ENCODE peak calls at places on chromosomes 13 and 19, in four cellular contexts. One of them, this sample, is unnamed.

GRCh38 chr13:66926851-66927524 is 303.1 kb downstream of the PCDH9 start:
- DNase-seq in SK-N-SH: no peak
- DNase-seq in K562: no peak
- DNase-seq in GM12878: no peak
- DNase-seq in this sample: no peak

GRCh38 chr13:110648848-110649421 is 33.6 kb downstream of the NAXD start:
- DNase-seq in SK-N-SH: no peak
- DNase-seq in K562: no peak
- DNase-seq in GM12878: no peak
- DNase-seq in this sample: no peak

GRCh38 chr19:29277107-29277506 is 64.2 kb upstream of the UQCRFS1 start:
- DNase-seq in SK-N-SH: no peak
- DNase-seq in K562: no peak
- DNase-seq in GM12878: peak; percentile 19
- DNase-seq in this sample: no peak

GRCh38 chr19:52685811-52686210 is 47.7 kb upstream of the ZNF83 start:
- DNase-seq in SK-N-SH: no peak
- DNase-seq in K562: no peak
- DNase-seq in GM12878: no peak
- DNase-seq in this sample: no peak

GRCh38 chr13:79936368-79937136 is 404.4 kb downstream of the SPRY2 start:
- DNase-seq in SK-N-SH: peak; percentile 61
- DNase-seq in K562: no peak
- DNase-seq in GM12878: no peak
- DNase-seq in this sample: no peak

GRCh38 chr13:47146136-47146535 is 249.3 kb upstream of the HTR2A start:
- DNase-seq in SK-N-SH: no peak
- DNase-seq in K562: no peak
- DNase-seq in GM12878: no peak
- DNase-seq in this sample: no peak

GRCh38 chr19:6108721-6109633 is 1.3 kb downstream of the RFX2 start:
- DNase-seq in SK-N-SH: peak; percentile 61
- DNase-seq in K562: peak; percentile 48
- DNase-seq in GM12878: no peak
- DNase-seq in this sample: peak; percentile 54

GRCh38 chr13:113643593-113643992 is 14.4 kb downstream of the ATP4B start:
- DNase-seq in SK-N-SH: no peak
- DNase-seq in K562: no peak
- DNase-seq in GM12878: no peak
- DNase-seq in this sample: no peak

GRCh38 chr13:77907653-77908341 is 10.8 kb downstream of the EDNRB start:
- DNase-seq in SK-N-SH: no peak
- DNase-seq in K562: no peak
- DNase-seq in GM12878: no peak
- DNase-seq in this sample: no peak

GRCh38 chr13:33637978-33638743 is 179.8 kb upstream of the RFC3 start:
- DNase-seq in SK-N-SH: no peak
- DNase-seq in K562: no peak
- DNase-seq in GM12878: no peak
- DNase-seq in this sample: no peak

GRCh38 chr13:81393686-81394085 is 1052.8 kb upstream of the SPRY2 start:
- DNase-seq in SK-N-SH: no peak
- DNase-seq in K562: no peak
- DNase-seq in GM12878: no peak
- DNase-seq in this sample: no peak

GRCh38 chr13:90654970-90655369 is 692.5 kb upstream of the MIR17HG start:
- DNase-seq in SK-N-SH: no peak
- DNase-seq in K562: no peak
- DNase-seq in GM12878: no peak
- DNase-seq in this sample: no peak

GRCh38 chr13:46041335-46041934 is 11.1 kb downstream of the ZC3H13 start:
- DNase-seq in SK-N-SH: no peak
- DNase-seq in K562: no peak
- DNase-seq in GM12878: no peak
- DNase-seq in this sample: no peak

GRCh38 chr13:37109080-37109678 is 3.7 kb upstream of the CSNK1A1L start:
- DNase-seq in SK-N-SH: peak; percentile 26
- DNase-seq in K562: no peak
- DNase-seq in GM12878: no peak
- DNase-seq in this sample: no peak

GRCh38 chr13:113187905-113188595 is 20.4 kb downstream of the PCID2 start:
- DNase-seq in SK-N-SH: no peak
- DNase-seq in K562: no peak
- DNase-seq in GM12878: no peak
- DNase-seq in this sample: no peak

GRCh38 chr19:41993612-41994483 is at the start of gene ATP1A3:
- DNase-seq in SK-N-SH: peak; percentile 95
- DNase-seq in K562: peak; percentile 98
- DNase-seq in GM12878: no peak
- DNase-seq in this sample: peak; percentile 88

GRCh38 chr13:30125422-30126073 is 181.8 kb downstream of the KATNAL1 start:
- DNase-seq in SK-N-SH: no peak
- DNase-seq in K562: no peak
- DNase-seq in GM12878: no peak
- DNase-seq in this sample: no peak

GRCh38 chr13:25037057-25037813 is 58.7 kb upstream of the PABPC3 start:
- DNase-seq in SK-N-SH: peak; percentile 62
- DNase-seq in K562: peak; percentile 17
- DNase-seq in GM12878: no peak
- DNase-seq in this sample: no peak

GRCh38 chr19:38690832-38691231 is 43.4 kb downstream of the ACTN4 start:
- DNase-seq in SK-N-SH: no peak
- DNase-seq in K562: no peak
- DNase-seq in GM12878: no peak
- DNase-seq in this sample: no peak

GRCh38 chr13:44212633-44213387 is 160.8 kb upstream of the SERP2 start:
- DNase-seq in SK-N-SH: no peak
- DNase-seq in K562: no peak
- DNase-seq in GM12878: no peak
- DNase-seq in this sample: no peak

GRCh38 chr13:94712287-94712811 is at the start of gene SOX21:
- DNase-seq in SK-N-SH: no peak
- DNase-seq in K562: no peak
- DNase-seq in GM12878: no peak
- DNase-seq in this sample: no peak

GRCh38 chr13:45521292-45521691 is 56.6 kb downstream of the COG3 start:
- DNase-seq in SK-N-SH: no peak
- DNase-seq in K562: no peak
- DNase-seq in GM12878: no peak
- DNase-seq in this sample: no peak

GRCh38 chr19:39144487-39145071 is 19.0 kb downstream of the PAK4 start:
- DNase-seq in SK-N-SH: peak; percentile 80
- DNase-seq in K562: no peak
- DNase-seq in GM12878: no peak
- DNase-seq in this sample: no peak

GRCh38 chr19:6279620-6279930 is 200 bp downstream of the MLLT1 start:
- DNase-seq in SK-N-SH: no peak
- DNase-seq in K562: peak; percentile 93
- DNase-seq in GM12878: no peak
- DNase-seq in this sample: no peak

GRCh38 chr13:37058801-37059135 is 720 bp downstream of the SUPT20H start:
- DNase-seq in SK-N-SH: peak; percentile 46
- DNase-seq in K562: peak; percentile 7
- DNase-seq in GM12878: peak; percentile 7
- DNase-seq in this sample: no peak

GRCh38 chr19:3603121-3603841 is 3.4 kb downstream of the TBXA2R start:
- DNase-seq in SK-N-SH: no peak
- DNase-seq in K562: no peak
- DNase-seq in GM12878: no peak
- DNase-seq in this sample: no peak

GRCh38 chr13:64529874-64530485 is 2700.2 kb downstream of the PCDH9 start:
- DNase-seq in SK-N-SH: peak; percentile 14
- DNase-seq in K562: peak; percentile 13
- DNase-seq in GM12878: no peak
- DNase-seq in this sample: peak; percentile 52
- TF ChIP-seq NRF1 in SK-N-SH: no peak
- TF ChIP-seq NRF1 in K562: no peak
- TF ChIP-seq NRF1 in GM12878: no peak
- TF ChIP-seq NRF1 in this sample: no peak

DNA sequence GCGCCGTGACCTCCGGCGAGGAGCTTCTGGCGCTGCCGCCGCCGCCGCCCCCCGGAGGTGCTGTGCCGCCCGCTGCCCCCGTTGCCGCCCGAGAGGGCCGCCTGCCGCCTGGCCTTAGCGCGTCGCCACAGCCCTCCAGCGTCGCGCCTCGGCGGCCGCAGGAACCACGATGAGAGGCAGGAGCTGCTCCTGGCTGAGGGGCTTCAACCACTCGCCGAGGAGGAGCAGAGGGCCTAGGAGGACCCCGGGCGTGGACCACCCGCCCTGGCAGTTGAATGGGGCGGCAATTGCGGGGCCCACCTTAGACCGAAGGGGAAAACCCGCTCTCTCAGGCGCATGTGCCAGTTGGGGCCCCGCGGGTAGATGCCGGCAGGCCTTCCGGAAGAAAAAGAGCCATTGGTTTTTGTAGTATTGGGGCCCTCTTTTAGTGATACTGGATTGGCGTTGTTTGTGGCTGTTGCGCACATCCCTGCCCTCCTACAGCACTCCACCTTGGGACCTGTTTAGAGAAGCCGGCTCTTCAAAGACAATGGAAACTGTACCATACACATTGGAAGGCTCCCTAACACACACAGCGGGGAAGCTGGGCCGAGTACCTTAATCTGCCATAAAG is 4.8 kb downstream of the PDX1 start:
- DNase-seq in SK-N-SH: no peak
- DNase-seq in K562: no peak
- DNase-seq in GM12878: no peak
- DNase-seq in this sample: no peak
- TF ChIP-seq NRF1 in SK-N-SH: no peak
- TF ChIP-seq NRF1 in K562: no peak
- TF ChIP-seq NRF1 in GM12878: no peak
- TF ChIP-seq NRF1 in this sample: no peak

GRCh38 chr13:108944760-108945159 is 315.3 kb downstream of the MYO16 start:
- DNase-seq in SK-N-SH: no peak
- DNase-seq in K562: no peak
- DNase-seq in GM12878: no peak
- DNase-seq in this sample: no peak

GRCh38 chr13:108947551-108948030 is 318.2 kb downstream of the MYO16 start:
- DNase-seq in SK-N-SH: no peak
- DNase-seq in K562: no peak
- DNase-seq in GM12878: no peak
- DNase-seq in this sample: no peak

GRCh38 chr13:108943842-108944241 is 314.4 kb downstream of the MYO16 start:
- DNase-seq in SK-N-SH: no peak
- DNase-seq in K562: no peak
- DNase-seq in GM12878: no peak
- DNase-seq in this sample: no peak

GRCh38 chr13:108950333-108951010 is 321.1 kb downstream of the MYO16 start:
- DNase-seq in SK-N-SH: no peak
- DNase-seq in K562: no peak
- DNase-seq in GM12878: no peak
- DNase-seq in this sample: no peak

DNA sequence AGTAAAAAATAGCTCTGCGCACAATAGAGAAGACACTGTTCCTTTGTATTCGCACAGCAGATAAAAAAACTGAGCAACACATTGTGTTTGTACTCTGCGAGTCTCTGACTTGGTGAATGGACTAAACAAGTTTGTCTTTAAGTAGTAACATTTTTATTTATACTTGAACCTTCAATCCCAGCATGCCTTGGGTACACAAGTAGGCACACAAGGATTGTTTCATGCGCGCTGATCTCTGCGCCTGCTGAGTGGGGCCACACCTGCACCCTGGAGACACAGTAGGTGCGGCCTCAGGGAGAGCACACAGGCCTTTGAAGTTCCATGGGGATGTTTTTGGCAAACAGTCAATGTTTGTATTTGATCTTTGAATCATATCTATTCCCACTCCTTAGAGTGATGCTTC is 318.9 kb downstream of the MYO16 start:
- DNase-seq in SK-N-SH: no peak
- DNase-seq in K562: no peak
- DNase-seq in GM12878: no peak
- DNase-seq in this sample: no peak
- TF ChIP-seq NRF1 in SK-N-SH: no peak
- TF ChIP-seq NRF1 in K562: no peak
- TF ChIP-seq NRF1 in GM12878: no peak
- TF ChIP-seq NRF1 in this sample: no peak

GRCh38 chr19:49878744-49879070 is 1.2 kb downstream of the TBC1D17 start:
- DNase-seq in SK-N-SH: no peak
- DNase-seq in K562: no peak
- DNase-seq in GM12878: no peak
- DNase-seq in this sample: no peak

GRCh38 chr19:49876422-49877019 is 634 bp downstream of the AKT1S1 start:
- DNase-seq in SK-N-SH: peak; percentile 85
- DNase-seq in K562: peak; percentile 73
- DNase-seq in GM12878: peak; percentile 96
- DNase-seq in this sample: peak; percentile 95

GRCh38 chr19:49879243-49879960 is 1.9 kb downstream of the TBC1D17 start:
- DNase-seq in SK-N-SH: no peak
- DNase-seq in K562: no peak
- DNase-seq in GM12878: no peak
- DNase-seq in this sample: no peak

GRCh38 chr19:49877020-49877878 is at the start of the genes AKT1S1 and TBC1D17:
- DNase-seq in SK-N-SH: peak; percentile 91
- DNase-seq in K562: peak; percentile 89
- DNase-seq in GM12878: peak; percentile 100
- DNase-seq in this sample: peak; percentile 100

DNA sequence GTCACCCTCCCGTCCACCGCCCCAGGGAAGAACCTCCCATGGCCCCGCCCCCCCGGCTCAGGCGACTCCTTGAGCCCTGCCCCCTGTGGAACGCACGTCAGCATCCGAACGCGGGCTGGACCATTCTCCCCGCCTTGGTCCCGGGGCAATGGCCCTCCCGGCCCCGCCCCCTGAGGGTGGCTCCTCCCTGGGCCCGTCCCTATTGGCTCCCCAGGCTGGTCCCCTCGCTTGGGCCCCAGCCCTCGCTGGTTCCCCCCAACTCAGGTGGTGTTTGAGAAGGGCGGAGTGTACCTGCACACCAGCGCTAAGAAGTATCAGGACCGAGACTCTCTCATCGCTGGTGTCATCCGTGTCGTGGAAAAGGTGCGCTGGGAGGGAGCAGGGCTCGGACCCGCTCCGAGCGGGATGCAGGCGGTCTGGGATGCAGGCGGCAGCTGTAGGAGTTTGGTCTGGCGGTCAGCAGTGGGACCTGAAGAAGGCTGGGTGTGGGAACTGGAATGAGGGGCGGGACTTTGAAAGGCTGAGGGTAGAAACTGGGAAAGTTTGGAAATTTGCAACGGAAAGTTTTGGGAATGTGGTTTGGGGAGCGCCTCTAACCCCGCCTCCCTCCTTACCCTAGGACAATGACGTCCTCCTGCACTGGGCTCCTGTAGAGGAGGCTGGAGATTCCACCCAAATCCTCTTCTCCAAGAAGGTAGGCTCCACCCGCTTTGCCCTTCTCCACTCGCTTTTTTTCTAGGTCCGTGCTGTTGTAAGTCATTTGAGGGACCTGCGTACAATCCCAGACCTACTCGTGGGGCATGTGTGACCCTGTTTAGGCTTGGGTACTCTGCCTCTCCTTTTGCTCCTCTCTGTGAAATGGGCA is 609 bp downstream of the TBC1D17 start:
- DNase-seq in SK-N-SH: peak; percentile 98
- DNase-seq in K562: peak; percentile 95
- DNase-seq in GM12878: peak; percentile 92
- DNase-seq in this sample: peak; percentile 98
- TF ChIP-seq NRF1 in SK-N-SH: no peak
- TF ChIP-seq NRF1 in K562: no peak
- TF ChIP-seq NRF1 in GM12878: no peak
- TF ChIP-seq NRF1 in this sample: no peak

GRCh38 chr13:31538067-31539042 is 201.0 kb upstream of the RXFP2 start:
- DNase-seq in SK-N-SH: peak; percentile 34
- DNase-seq in K562: peak; percentile 10
- DNase-seq in GM12878: no peak
- DNase-seq in this sample: no peak
- TF ChIP-seq NRF1 in SK-N-SH: no peak
- TF ChIP-seq NRF1 in K562: no peak
- TF ChIP-seq NRF1 in GM12878: no peak
- TF ChIP-seq NRF1 in this sample: no peak

This sample was measured in H1.